ENCODE peak calls at places on chromosomes 1 and 21, in five cellular contexts. One of them, this sample, is unnamed.

GRCh38 chr1:3170566-3171453 is 101.8 kb downstream of the PRDM16 start:
- DNase-seq in stomach: peak; percentile 91
- DNase-seq in thyroid gland: peak; percentile 94
- DNase-seq in astrocyte: peak; percentile 39
- DNase-seq in thoracic aorta: peak; percentile 57
- DNase-seq in this sample: no peak

GRCh38 chr1:164611754-164612642 is 53.0 kb downstream of the PBX1 start:
- DNase-seq in thyroid gland: peak; percentile 83
- DNase-seq in astrocyte: peak; percentile 91
- DNase-seq in thoracic aorta: no peak
- DNase-seq in stomach: peak; percentile 66
- DNase-seq in this sample: no peak

GRCh38 chr1:33343539-33343938 is 22.6 kb upstream of the A3GALT2 start:
- DNase-seq in stomach: no peak
- DNase-seq in astrocyte: peak; percentile 73
- DNase-seq in thyroid gland: no peak
- DNase-seq in thoracic aorta: no peak
- DNase-seq in this sample: no peak

GRCh38 chr1:173093721-173094450 is 43.1 kb upstream of the TNFSF18 start:
- DNase-seq in stomach: no peak
- DNase-seq in thoracic aorta: no peak
- DNase-seq in thyroid gland: no peak
- DNase-seq in astrocyte: peak; percentile 30
- DNase-seq in this sample: no peak

GRCh38 chr1:25861316-25862286 is 2.3 kb upstream of the AUNIP start:
- DNase-seq in thyroid gland: no peak
- DNase-seq in stomach: no peak
- DNase-seq in thoracic aorta: no peak
- DNase-seq in astrocyte: no peak
- DNase-seq in this sample: no peak

GRCh38 chr1:3242408-3243270 is 173.6 kb downstream of the PRDM16 start:
- DNase-seq in astrocyte: no peak
- DNase-seq in thoracic aorta: no peak
- DNase-seq in thyroid gland: peak; percentile 80
- DNase-seq in stomach: no peak
- DNase-seq in this sample: no peak

GRCh38 chr1:179969962-179970361 is 15.4 kb downstream of the CEP350 start:
- DNase-seq in thoracic aorta: no peak
- DNase-seq in stomach: no peak
- DNase-seq in thyroid gland: no peak
- DNase-seq in astrocyte: no peak
- DNase-seq in this sample: no peak

GRCh38 chr1:226438007-226438406 is 30.1 kb upstream of the PARP1 start:
- DNase-seq in thyroid gland: no peak
- DNase-seq in stomach: no peak
- DNase-seq in thoracic aorta: no peak
- DNase-seq in astrocyte: no peak
- DNase-seq in this sample: no peak

GRCh38 chr1:226369110-226369509 is 38.8 kb downstream of the PARP1 start:
- DNase-seq in thyroid gland: peak; percentile 66
- DNase-seq in stomach: no peak
- DNase-seq in thoracic aorta: no peak
- DNase-seq in astrocyte: no peak
- DNase-seq in this sample: no peak

GRCh38 chr1:174134000-174134659 is 25.2 kb upstream of the RABGAP1L start:
- DNase-seq in thoracic aorta: no peak
- DNase-seq in astrocyte: no peak
- DNase-seq in stomach: no peak
- DNase-seq in thyroid gland: no peak
- DNase-seq in this sample: no peak

GRCh38 chr1:58689167-58689566 is 10.7 kb downstream of the MYSM1 start:
- DNase-seq in thoracic aorta: no peak
- DNase-seq in astrocyte: no peak
- DNase-seq in stomach: no peak
- DNase-seq in thyroid gland: no peak
- DNase-seq in this sample: no peak

GRCh38 chr1:214934035-214934434 is 148.5 kb upstream of the KCNK2 start:
- DNase-seq in thoracic aorta: no peak
- DNase-seq in astrocyte: no peak
- DNase-seq in stomach: no peak
- DNase-seq in thyroid gland: no peak
- DNase-seq in this sample: no peak

GRCh38 chr1:196660912-196661311 is 9.1 kb downstream of the CFH start:
- DNase-seq in astrocyte: no peak
- DNase-seq in stomach: no peak
- DNase-seq in thoracic aorta: no peak
- DNase-seq in thyroid gland: peak; percentile 14
- DNase-seq in this sample: no peak

GRCh38 chr21:15966651-15967050 is 236.9 kb downstream of the USP25 start:
- DNase-seq in stomach: no peak
- DNase-seq in thoracic aorta: no peak
- DNase-seq in thyroid gland: no peak
- DNase-seq in astrocyte: no peak
- DNase-seq in this sample: no peak

GRCh38 chr1:174892016-174892415 is 107.7 kb upstream of the CACYBP start:
- DNase-seq in thoracic aorta: no peak
- DNase-seq in thyroid gland: no peak
- DNase-seq in stomach: no peak
- DNase-seq in astrocyte: no peak
- DNase-seq in this sample: no peak

GRCh38 chr1:12658531-12659453 is 14.9 kb downstream of the AADACL4 start:
- DNase-seq in astrocyte: peak; percentile 39
- DNase-seq in thyroid gland: peak; percentile 73
- DNase-seq in thoracic aorta: peak; percentile 21
- DNase-seq in stomach: peak; percentile 82
- DNase-seq in this sample: peak; percentile 59

GRCh38 chr21:43279578-43279894 is 110.7 kb downstream of the CRYAA start:
- DNase-seq in stomach: no peak
- DNase-seq in astrocyte: no peak
- DNase-seq in thoracic aorta: no peak
- DNase-seq in thyroid gland: no peak
- DNase-seq in this sample: no peak

GRCh38 chr1:145997156-145998023 is 1.0 kb upstream of the TXNIP start:
- DNase-seq in stomach: peak; percentile 53
- DNase-seq in thyroid gland: peak; percentile 34
- DNase-seq in astrocyte: peak; percentile 12
- DNase-seq in thoracic aorta: no peak
- DNase-seq in this sample: peak; percentile 49

GRCh38 chr1:202023033-202023433 is 12.6 kb downstream of the ELF3 start:
- DNase-seq in thoracic aorta: no peak
- DNase-seq in astrocyte: no peak
- DNase-seq in thyroid gland: peak; percentile 80
- DNase-seq in stomach: peak; percentile 94
- DNase-seq in this sample: no peak

GRCh38 chr1:163071381-163072255 is 2.5 kb downstream of the RGS4 start:
- DNase-seq in stomach: peak; percentile 68
- DNase-seq in thyroid gland: peak; percentile 55
- DNase-seq in thoracic aorta: peak; percentile 36
- DNase-seq in astrocyte: peak; percentile 84
- DNase-seq in this sample: no peak

GRCh38 chr1:78831731-78832360 is 174.7 kb downstream of the ADGRL4 start:
- DNase-seq in stomach: no peak
- DNase-seq in astrocyte: peak; percentile 98
- DNase-seq in thyroid gland: no peak
- DNase-seq in thoracic aorta: no peak
- DNase-seq in this sample: no peak

GRCh38 chr1:164648211-164649080 is 89.5 kb downstream of the PBX1 start:
- DNase-seq in stomach: peak; percentile 39
- DNase-seq in thoracic aorta: no peak
- DNase-seq in thyroid gland: no peak
- DNase-seq in astrocyte: peak; percentile 52
- DNase-seq in this sample: no peak

GRCh38 chr21:24275613-24276012 is 1331.7 kb downstream of the MRPL39 start:
- DNase-seq in astrocyte: no peak
- DNase-seq in stomach: no peak
- DNase-seq in thoracic aorta: no peak
- DNase-seq in thyroid gland: no peak
- DNase-seq in this sample: no peak

GRCh38 chr1:76961181-76961580 is 93.9 kb downstream of the ST6GALNAC5 start:
- DNase-seq in astrocyte: peak; percentile 44
- DNase-seq in stomach: no peak
- DNase-seq in thyroid gland: no peak
- DNase-seq in thoracic aorta: no peak
- DNase-seq in this sample: no peak

GRCh38 chr1:8015036-8015808 is 10.9 kb downstream of the ERRFI1 start:
- DNase-seq in astrocyte: peak; percentile 81
- DNase-seq in thyroid gland: peak; percentile 54
- DNase-seq in thoracic aorta: no peak
- DNase-seq in stomach: no peak
- DNase-seq in this sample: no peak

GRCh38 chr1:97727029-97727428 is 193.8 kb downstream of the DPYD start:
- DNase-seq in thyroid gland: no peak
- DNase-seq in astrocyte: no peak
- DNase-seq in thoracic aorta: no peak
- DNase-seq in stomach: no peak
- DNase-seq in this sample: no peak

GRCh38 chr1:114154146-114154962 is 685 bp upstream of the SYT6 start:
- DNase-seq in astrocyte: peak; percentile 7
- DNase-seq in thyroid gland: no peak
- DNase-seq in stomach: no peak
- DNase-seq in thoracic aorta: no peak
- DNase-seq in this sample: no peak

DNA sequence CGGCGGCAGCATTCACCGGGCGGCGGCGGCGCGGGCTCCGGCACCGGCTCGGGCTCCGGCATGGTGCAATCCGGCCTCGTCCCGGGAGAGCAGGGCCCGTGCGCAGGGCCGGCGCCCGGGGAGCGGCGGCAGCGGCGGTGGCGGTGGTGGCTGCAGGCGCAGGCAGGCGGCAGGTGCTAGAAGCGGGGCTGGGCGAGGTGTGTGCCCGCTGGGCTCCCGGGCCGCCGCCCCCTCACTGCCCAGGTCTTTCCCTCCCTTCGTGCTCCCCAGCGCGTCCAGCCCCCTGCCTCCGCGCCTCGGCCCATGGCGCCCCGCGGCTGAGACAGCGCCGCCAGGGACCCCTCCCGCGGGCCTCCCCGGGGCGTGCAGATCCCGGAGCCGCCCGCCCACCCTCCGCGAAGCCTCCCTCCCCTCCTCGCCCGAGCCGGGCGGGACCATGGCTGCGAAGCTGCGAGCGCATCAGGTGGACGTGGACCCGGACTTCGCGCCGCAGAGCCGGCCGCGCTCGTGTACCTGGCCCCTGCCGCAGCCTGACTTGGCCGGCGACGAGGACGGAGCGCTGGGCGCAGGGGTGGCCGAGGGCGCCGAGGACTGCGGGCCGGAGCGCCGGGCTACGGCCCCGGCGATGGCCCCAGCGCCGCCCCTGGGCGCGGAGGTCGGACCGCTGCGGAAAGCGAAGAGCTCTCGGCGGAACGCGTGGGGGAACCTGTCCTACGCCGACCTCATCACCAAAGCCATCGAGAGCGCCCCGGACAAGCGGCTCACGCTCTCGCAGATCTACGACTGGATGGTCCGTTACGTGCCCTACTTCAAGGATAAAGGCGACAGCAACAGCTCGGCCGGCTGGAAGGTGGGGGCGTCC is 492 bp downstream of the FOXO6 start:
- DNase-seq in stomach: no peak
- DNase-seq in thoracic aorta: no peak
- DNase-seq in thyroid gland: no peak
- DNase-seq in astrocyte: no peak
- DNase-seq in this sample: no peak
- H3K27ac ChIP-seq in stomach: no peak overlapping the region
- H3K27ac ChIP-seq in thoracic aorta: no peak overlapping the region
- H3K27ac ChIP-seq in thyroid gland: no peak overlapping the region
- H3K27ac ChIP-seq in astrocyte: no peak overlapping the region
- H3K27ac ChIP-seq in this sample: no peak overlapping the region

GRCh38 chr1:190373705-190374336 is 103.8 kb downstream of the BRINP3 start:
- DNase-seq in astrocyte: peak; percentile 6
- DNase-seq in thyroid gland: no peak
- DNase-seq in thoracic aorta: no peak
- DNase-seq in stomach: no peak
- DNase-seq in this sample: no peak
- TF ChIP-seq CTCF in astrocyte: peak; percentile 39
- TF ChIP-seq CTCF in thyroid gland: no peak
- TF ChIP-seq CTCF in thoracic aorta: no peak
- TF ChIP-seq CTCF in stomach: no peak
- TF ChIP-seq CTCF in this sample: no peak

DNA sequence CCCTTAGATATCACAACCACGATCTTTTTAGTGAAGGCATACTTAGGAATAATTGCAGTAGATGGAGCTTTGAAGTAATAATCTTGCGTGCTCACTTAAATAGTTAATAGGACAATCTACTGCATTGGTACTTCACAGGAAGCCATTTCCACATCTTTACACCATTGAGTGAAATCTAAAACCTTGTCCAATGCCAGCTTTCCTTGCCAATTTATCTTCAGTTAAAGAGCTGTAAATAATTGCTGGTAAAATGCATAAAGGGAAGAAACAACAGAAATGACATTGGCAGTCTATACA is 586.3 kb downstream of the ADGRL2 start:
- DNase-seq in astrocyte: no peak
- DNase-seq in stomach: no peak
- DNase-seq in thoracic aorta: no peak
- DNase-seq in thyroid gland: no peak
- DNase-seq in this sample: no peak
- H3K9me3 ChIP-seq in astrocyte: no peaks in the 10 kb centered on the region
- H3K9me3 ChIP-seq in stomach: no peaks in the 10 kb centered on the region
- H3K9me3 ChIP-seq in thoracic aorta: no peaks in the 10 kb centered on the region
- H3K9me3 ChIP-seq in thyroid gland: no peaks in the 10 kb centered on the region
- H3K9me3 ChIP-seq in this sample: no peaks in the 10 kb centered on the region

GRCh38 chr1:11562664-11563063 is 83.7 kb downstream of the DISP3 start:
- DNase-seq in astrocyte: no peak
- DNase-seq in thoracic aorta: no peak
- DNase-seq in stomach: no peak
- DNase-seq in thyroid gland: no peak
- DNase-seq in this sample: no peak

GRCh38 chr1:11564237-11564636 is 85.3 kb downstream of the DISP3 start:
- DNase-seq in thyroid gland: no peak
- DNase-seq in stomach: no peak
- DNase-seq in thoracic aorta: no peak
- DNase-seq in astrocyte: no peak
- DNase-seq in this sample: no peak

GRCh38 chr1:11566042-11566825 is 87.3 kb downstream of the DISP3 start:
- DNase-seq in thyroid gland: no peak
- DNase-seq in astrocyte: no peak
- DNase-seq in stomach: no peak
- DNase-seq in thoracic aorta: no peak
- DNase-seq in this sample: no peak

GRCh38 chr1:11561740-11562139 is 82.8 kb downstream of the DISP3 start:
- DNase-seq in thyroid gland: no peak
- DNase-seq in stomach: no peak
- DNase-seq in thoracic aorta: no peak
- DNase-seq in astrocyte: no peak
- DNase-seq in this sample: no peak

DNA sequence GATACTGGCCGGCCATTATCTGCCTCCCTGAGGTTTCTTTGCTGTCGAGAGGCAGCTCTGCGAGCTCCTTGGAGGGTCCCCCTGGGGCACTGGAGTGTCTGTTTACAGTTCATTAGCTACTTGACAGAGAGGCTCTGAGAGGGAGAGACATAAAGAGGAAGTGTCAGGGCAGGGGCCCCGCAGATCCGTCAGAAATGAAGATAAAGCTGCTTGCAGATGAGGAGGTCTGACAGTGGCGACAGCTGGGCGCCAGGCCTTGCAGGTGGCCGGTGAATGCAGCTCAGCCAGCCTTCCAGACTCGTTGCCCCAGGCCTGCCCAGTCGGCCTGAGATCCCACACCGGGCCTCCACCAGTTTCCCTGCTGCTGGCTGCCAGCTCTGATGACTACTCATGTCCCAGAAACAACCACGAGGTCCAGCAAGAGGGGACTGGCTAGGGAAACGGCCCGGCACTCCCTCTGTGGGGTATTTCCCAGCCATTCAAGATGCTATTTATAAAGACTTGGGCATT is 84.7 kb downstream of the DISP3 start:
- DNase-seq in stomach: no peak
- DNase-seq in astrocyte: no peak
- DNase-seq in thyroid gland: no peak
- DNase-seq in thoracic aorta: no peak
- DNase-seq in this sample: no peak
- H3K27ac ChIP-seq in stomach: no peak overlapping the region
- H3K27ac ChIP-seq in astrocyte: no peak overlapping the region
- H3K27ac ChIP-seq in thyroid gland: no peak overlapping the region
- H3K27ac ChIP-seq in thoracic aorta: no peak overlapping the region
- H3K27ac ChIP-seq in this sample: no peak overlapping the region

This sample was measured in CD4-positive, alpha-beta T cell.